ENCODE peak calls at places on chromosomes 7 and 10, in five cellular contexts. Y is adrenal gland; W is prostate gland; I is stimulated activated CD8-positive, alpha-beta memory T cell treated with anti-CD3 and anti-CD28 coated beads, Interleukin-2, amount 100 ng/mL, for 48 hours; C is T-helper 2 cell. N is an unnamed sample.

GRCh38 chr10:22615819-22616499 is 98.4 kb downstream of the PIP4K2A start:
- DNase-seq in Y (peak; percentile 85), W (no peak), I (no peak), C (peak; percentile 43), N (no peak)

GRCh38 chr10:79910344-79910743 is 38.6 kb downstream of the SFTPD start:
- DNase-seq in Y (no peak), W (no peak), I (no peak), C (no peak), N (no peak)

GRCh38 chr10:71595649-71596048 is 123.9 kb downstream of the C10orf105 start:
- DNase-seq in Y (no peak), W (no peak), I (no peak), C (no peak), N (no peak)

GRCh38 chr7:7742223-7742622 is 23.8 kb upstream of the RPA3 start:
- DNase-seq in Y (no peak), W (no peak), I (no peak), C (no peak), N (no peak)

GRCh38 chr10:36170943-36171501 is 528.9 kb upstream of the FZD8 start:
- DNase-seq in Y (no peak), W (no peak), I (no peak), C (no peak), N (no peak)

GRCh38 chr7:144728556-144728955 is 107.3 kb downstream of the TPK1 start:
- DNase-seq in Y (no peak), W (no peak), I (no peak), C (no peak), N (no peak)

GRCh38 chr7:130906575-130906974 is 172.6 kb upstream of the KLF14 start:
- DNase-seq in Y (no peak), W (no peak), I (no peak), C (no peak), N (no peak)

GRCh38 chr7:49398730-49399129 is 374.7 kb upstream of the VWC2 start:
- DNase-seq in Y (no peak), W (no peak), I (no peak), C (no peak), N (no peak)

GRCh38 chr7:16708980-16709379 is 44.6 kb upstream of the TSPAN13 start:
- DNase-seq in Y (peak; percentile 71), W (no peak), I (no peak), C (no peak), N (no peak)

GRCh38 chr7:122686360-122686878 is 12.5 kb downstream of the RNF133 start:
- DNase-seq in Y (no peak), W (no peak), I (no peak), C (no peak), N (no peak)

GRCh38 chr7:3042861-3043489 is 692 bp downstream of the CARD11 start:
- DNase-seq in Y (no peak), W (no peak), I (peak; percentile 72), C (peak; percentile 51), N (peak; percentile 75)

GRCh38 chr10:123402656-123403055 is 248.5 kb downstream of the BUB3 start:
- DNase-seq in Y (no peak), W (no peak), I (no peak), C (no peak), N (no peak)

GRCh38 chr10:100303724-100304319 is 17.3 kb upstream of the BLOC1S2 start:
- DNase-seq in Y (no peak), W (no peak), I (no peak), C (no peak), N (no peak)

GRCh38 chr7:4549681-4550080 is 132.4 kb upstream of the FOXK1 start:
- DNase-seq in Y (peak; percentile 42), W (no peak), I (no peak), C (no peak), N (no peak)

GRCh38 chr10:68900427-68901105 is 549 bp upstream of the DDX50 start:
- DNase-seq in Y (no peak), W (no peak), I (peak; percentile 60), C (no peak), N (no peak)

GRCh38 chr10:100749059-100749308 is 3.6 kb downstream of the PAX2 start:
- DNase-seq in Y (no peak), W (no peak), I (no peak), C (no peak), N (no peak)

GRCh38 chr7:157605638-157606037 is 268.8 kb downstream of the DNAJB6 start:
- DNase-seq in Y (no peak), W (no peak), I (no peak), C (no peak), N (no peak)

GRCh38 chr7:87140271-87140748 is 11.9 kb upstream of the DMTF1 start:
- DNase-seq in Y (peak; percentile 58), W (no peak), I (no peak), C (no peak), N (no peak)

GRCh38 chr10:113290137-113290536 is 262.7 kb upstream of the HABP2 start:
- DNase-seq in Y (no peak), W (no peak), I (no peak), C (no peak), N (no peak)

GRCh38 chr10:130226012-130226411 is 89.8 kb downstream of the GLRX3 start:
- DNase-seq in Y (peak; percentile 18), W (no peak), I (no peak), C (no peak), N (no peak)

GRCh38 chr7:136214356-136214755 is 237.2 kb upstream of the MTPN start:
- DNase-seq in Y (no peak), W (no peak), I (no peak), C (no peak), N (no peak)

GRCh38 chr7:16918288-16918895 is 36.6 kb upstream of the AGR3 start:
- DNase-seq in Y (no peak), W (peak; percentile 28), I (no peak), C (no peak), N (no peak)

GRCh38 chr7:121394709-121395140 is 1.4 kb downstream of the FAM3C start:
- DNase-seq in Y (peak; percentile 62), W (no peak), I (no peak), C (no peak), N (no peak)

GRCh38 chr7:111864291-111864976 is 302.1 kb upstream of the IMMP2L start:
- DNase-seq in Y (no peak), W (no peak), I (no peak), C (no peak), N (no peak)

GRCh38 chr7:135186841-135187253 is 16.3 kb upstream of the CYREN start:
- DNase-seq in Y (peak; percentile 39), W (no peak), I (no peak), C (no peak), N (no peak)

GRCh38 chr10:51747211-51747610 is 47.8 kb upstream of the CSTF2T start:
- DNase-seq in Y (no peak), W (no peak), I (no peak), C (no peak), N (no peak)

GRCh38 chr7:20305726-20306125 is 25.0 kb upstream of the ITGB8 start:
- DNase-seq in Y (no peak), W (no peak), I (no peak), C (no peak), N (no peak)

GRCh38 chr7:26532490-26532889 is 240.8 kb downstream of the SNX10 start:
- DNase-seq in Y (no peak), W (no peak), I (no peak), C (no peak), N (no peak)

GRCh38 chr7:159064816-159065130 is 79.9 kb downstream of the VIPR2 start:
- DNase-seq in Y (peak; percentile 39), W (no peak), I (no peak), C (no peak), N (peak; percentile 36)

GRCh38 chr10:66827353-66827752 is 98.5 kb upstream of the LRRTM3 start:
- DNase-seq in Y (no peak), W (no peak), I (no peak), C (no peak), N (no peak)

GRCh38 chr10:97737770-97738265 is 890 bp downstream of the ZFYVE27 start:
- DNase-seq in Y (no peak), W (no peak), I (no peak), C (no peak), N (no peak)

GRCh38 chr7:81004098-81004497 is 85.2 kb upstream of the SEMA3C start:
- DNase-seq in Y (no peak), W (no peak), I (no peak), C (no peak), N (no peak)

GRCh38 chr7:128192497-128193142 is 48.5 kb upstream of the LEP start:
- DNase-seq in Y (peak; percentile 27), W (no peak), I (no peak), C (no peak), N (no peak)

GRCh38 chr10:97684866-97685394 is 2.1 kb downstream of the AVPI1 start:
- DNase-seq in Y (no peak), W (no peak), I (no peak), C (no peak), N (no peak)

GRCh38 chr10:67969875-67970274 is 85.4 kb downstream of the SIRT1 start:
- DNase-seq in Y (no peak), W (no peak), I (no peak), C (no peak), N (no peak)